ENCODE peak calls at places on chromosomes 1 and 21, in ten cellular contexts. P is heart left ventricle; R is A549; N is tibial nerve; Z is A673; U is mammary epithelial cell; T is left ventricle myocardium inferior; O is body of pancreas; H is CD4-positive, alpha-beta T cell; V is CD8-positive, alpha-beta memory T cell. I is an unnamed sample.

GRCh38 chr1:29444081-29444715 is 207.9 kb downstream of the PTPRU start:
- DNase-seq in P (no peak), R (no peak), N (no peak), Z (no peak), U (no peak), T (no peak), O (no peak), H (no peak), V (no peak), I (no peak)

GRCh38 chr1:234612352-234613127 is 2.6 kb upstream of the IRF2BP2 start:
- DNase-seq in P (peak; percentile 91), R (peak; percentile 99), N (peak; percentile 82), Z (peak; percentile 88), U (peak; percentile 100), T (peak; percentile 89), O (peak; percentile 96), H (peak; percentile 61), V (peak; percentile 54), I (peak; percentile 68)

GRCh38 chr1:19250629-19251304 is 557 bp downstream of the EMC1 start:
- DNase-seq in P (no peak), R (no peak), N (no peak), Z (no peak), U (no peak), T (no peak), O (no peak), H (no peak), V (no peak), I (no peak)

GRCh38 chr1:203660931-203661484 is 34.4 kb downstream of the ATP2B4 start:
- DNase-seq in P (no peak), R (no peak), N (no peak), Z (no peak), U (no peak), T (no peak), O (no peak), H (no peak), V (no peak), I (no peak)

GRCh38 chr1:179230251-179230650 is 774 bp upstream of the ABL2 start:
- DNase-seq in P (no peak), R (peak; percentile 17), N (no peak), Z (no peak), U (peak; percentile 32), T (no peak), O (no peak), H (no peak), V (no peak), I (no peak)

GRCh38 chr1:156657161-156657970 is 15.4 kb downstream of the BCAN start:
- DNase-seq in P (peak; percentile 79), R (peak; percentile 44), N (peak; percentile 62), Z (peak; percentile 78), U (peak; percentile 33), T (peak; percentile 81), O (peak; percentile 78), H (peak; percentile 62), V (peak; percentile 72), I (peak; percentile 71)

GRCh38 chr1:211017066-211017691 is 116.8 kb downstream of the KCNH1 start:
- DNase-seq in P (no peak), R (peak; percentile 22), N (no peak), Z (no peak), U (no peak), T (no peak), O (no peak), H (no peak), V (no peak), I (no peak)

GRCh38 chr1:221157026-221157761 is 278.0 kb downstream of the HLX start:
- DNase-seq in P (no peak), R (no peak), N (no peak), Z (no peak), U (no peak), T (no peak), O (no peak), H (no peak), V (no peak), I (no peak)

GRCh38 chr1:66450847-66451246 is 83.1 kb upstream of the SGIP1 start:
- DNase-seq in P (no peak), R (no peak), N (no peak), Z (no peak), U (no peak), T (no peak), O (no peak), H (no peak), V (no peak), I (no peak)

GRCh38 chr1:154812911-154813816 is 56.9 kb downstream of the KCNN3 start:
- DNase-seq in P (peak; percentile 62), R (no peak), N (no peak), Z (peak; percentile 50), U (peak; percentile 81), T (peak; percentile 56), O (peak; percentile 37), H (no peak), V (no peak), I (no peak)

GRCh38 chr1:156308078-156308477 is 9.0 kb upstream of the VHLL start:
- DNase-seq in P (no peak), R (no peak), N (no peak), Z (no peak), U (no peak), T (no peak), O (no peak), H (no peak), V (no peak), I (no peak)

GRCh38 chr1:12001249-12001917 is 17.9 kb upstream of the MIIP start:
- DNase-seq in P (no peak), R (peak; percentile 52), N (no peak), Z (peak; percentile 77), U (no peak), T (no peak), O (no peak), H (no peak), V (no peak), I (no peak)

GRCh38 chr1:192550922-192551534 is 24.5 kb upstream of the RGS1 start:
- DNase-seq in P (no peak), R (peak; percentile 7), N (no peak), Z (peak; percentile 37), U (peak; percentile 25), T (no peak), O (no peak), H (no peak), V (no peak), I (no peak)

GRCh38 chr1:235504122-235504493 is at the start of gene B3GALNT2:
- DNase-seq in P (no peak), R (no peak), N (no peak), Z (no peak), U (no peak), T (no peak), O (no peak), H (no peak), V (no peak), I (no peak)

GRCh38 chr1:230757856-230758704 is 10.9 kb downstream of the CAPN9 start:
- DNase-seq in P (no peak), R (no peak), N (no peak), Z (no peak), U (no peak), T (no peak), O (no peak), H (no peak), V (no peak), I (no peak)

GRCh38 chr1:8419861-8420260 is 101.9 kb downstream of the SLC45A1 start:
- DNase-seq in P (no peak), R (no peak), N (no peak), Z (no peak), U (no peak), T (no peak), O (no peak), H (no peak), V (no peak), I (no peak)
- H3K27ac ChIP-seq in P (peak overlapping the region; percentile 99), R (no peak overlapping the region), N (peak overlapping the region; percentile 97), Z (peak overlapping the region; percentile 70), U (no peak overlapping the region), T (peak overlapping the region; percentile 98), O (no peak overlapping the region), H (no peak overlapping the region), V (no peak overlapping the region), I (no peak overlapping the region)

DNA sequence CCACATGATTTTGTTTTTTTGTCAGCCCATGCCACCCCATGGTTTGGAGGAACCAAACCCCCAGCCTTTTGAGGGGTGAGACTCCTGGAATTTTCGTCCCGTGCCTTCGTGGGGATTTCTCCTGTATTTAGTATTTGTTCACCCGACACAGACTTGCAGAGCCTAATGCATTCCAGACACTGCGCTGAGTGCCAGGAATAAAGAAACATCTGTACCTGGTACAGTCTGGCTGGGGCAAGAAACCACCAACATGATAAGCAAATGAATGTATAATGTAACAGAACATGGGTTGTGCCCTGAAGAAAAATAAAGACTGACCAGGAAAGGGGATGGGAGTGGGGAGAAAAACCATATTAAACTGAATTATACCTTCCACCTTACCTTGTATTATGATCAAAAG is 46.9 kb upstream of the ETS2 start:
- DNase-seq in P (no peak), R (no peak), N (no peak), Z (no peak), U (no peak), T (no peak), O (peak; percentile 22), H (no peak), V (no peak), I (no peak)
- H3K27ac ChIP-seq in P (no peak overlapping the region), R (peak overlapping the region; percentile 3), N (no peak overlapping the region), Z (no peak overlapping the region), U (no peak overlapping the region), T (no peak overlapping the region), O (no peak overlapping the region), H (no peak overlapping the region), V (no peak overlapping the region), I (no peak overlapping the region)

DNA sequence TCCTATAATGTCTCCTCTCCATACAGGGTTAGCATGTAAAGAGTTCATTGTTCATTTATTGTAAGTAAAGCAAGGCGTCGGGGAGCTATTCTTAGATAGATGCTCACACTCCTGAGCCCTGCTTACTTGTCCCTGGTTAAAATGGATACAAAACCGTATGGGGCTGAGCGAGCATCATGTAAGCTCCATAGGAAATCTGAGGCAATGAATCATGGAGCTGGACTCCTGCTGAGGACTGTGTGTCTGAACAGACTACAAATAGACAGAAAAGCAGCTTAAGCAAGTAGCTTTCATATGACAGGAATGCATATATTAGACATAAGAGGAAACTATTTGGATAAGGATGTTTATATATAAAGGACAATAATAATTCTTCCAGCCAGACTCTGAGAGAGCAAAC is 604.9 kb upstream of the PTBP2 start:
- DNase-seq in P (no peak), R (no peak), N (no peak), Z (peak; percentile 76), U (no peak), T (no peak), O (no peak), H (no peak), V (no peak), I (no peak)
- H3K27ac ChIP-seq in P (no peak overlapping the region), R (no peak overlapping the region), N (no peak overlapping the region), Z (no peak overlapping the region), U (no peak overlapping the region), T (no peak overlapping the region), O (no peak overlapping the region), H (no peak overlapping the region), V (no peak overlapping the region), I (no peak overlapping the region)

DNA sequence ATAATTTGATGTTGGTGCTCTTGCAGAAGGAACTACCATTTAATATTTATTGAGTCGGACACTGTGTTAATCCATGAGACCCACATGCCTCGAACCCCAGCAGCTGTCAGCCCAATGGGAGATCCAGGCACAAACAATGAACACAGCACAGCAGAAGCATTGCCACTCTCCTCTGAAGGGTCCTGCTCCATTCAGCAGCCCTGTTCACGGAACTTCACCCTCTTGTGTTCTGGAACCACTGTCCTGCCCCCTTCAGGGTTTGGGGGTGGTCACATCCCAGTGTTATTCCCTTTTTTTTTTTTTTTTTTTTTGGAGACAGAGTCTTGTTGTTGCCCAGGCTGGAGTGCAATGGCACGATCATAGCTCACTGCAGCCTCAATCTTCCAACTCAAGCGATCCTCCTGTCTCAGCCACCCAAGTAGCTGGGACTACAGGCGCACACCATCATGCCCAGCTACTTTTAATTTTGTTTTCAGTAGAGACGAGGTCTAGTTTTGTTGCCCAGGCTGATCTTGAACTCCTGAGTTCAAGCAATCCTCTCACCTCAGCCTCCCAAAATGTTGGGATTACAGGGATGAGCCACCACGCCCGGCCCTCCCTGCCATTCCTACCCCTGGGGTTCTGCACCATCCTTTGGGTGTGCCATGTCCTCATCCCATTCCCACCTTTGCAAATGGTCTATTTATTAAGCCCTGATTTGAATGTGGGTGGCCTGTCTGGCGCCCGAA is 70.2 kb downstream of the EVA1C start:
- DNase-seq in P (no peak), R (no peak), N (no peak), Z (no peak), U (no peak), T (no peak), O (no peak), H (no peak), V (no peak), I (no peak)
- H3K27ac ChIP-seq in P (no peak overlapping the region), R (peak overlapping the region; percentile 19), N (no peak overlapping the region), Z (no peak overlapping the region), U (no peak overlapping the region), T (no peak overlapping the region), O (no peak overlapping the region), H (no peak overlapping the region), V (no peak overlapping the region), I (no peak overlapping the region)